ENCODE peak calls at places on chromosomes 4 and X, in six cellular contexts. One of them, this sample, is unnamed.

GRCh38 chr4:28209371-28209924 is 1348.8 kb downstream of the STIM2 start:
- DNase-seq in ascending aorta: no peak
- DNase-seq in NB4: no peak
- DNase-seq in dorsolateral prefrontal cortex: no peak
- DNase-seq in suprapubic skin: no peak
- DNase-seq in PC-3: no peak
- DNase-seq in this sample: no peak

GRCh38 chrX:110847334-110847733 is 51.7 kb upstream of the CHRDL1 start:
- DNase-seq in ascending aorta: no peak
- DNase-seq in NB4: peak; percentile 58
- DNase-seq in dorsolateral prefrontal cortex: no peak
- DNase-seq in suprapubic skin: no peak
- DNase-seq in PC-3: peak; percentile 78
- DNase-seq in this sample: peak; percentile 26

GRCh38 chr4:101191302-101192098 is 155.8 kb downstream of the PPP3CA start:
- DNase-seq in ascending aorta: peak; percentile 87
- DNase-seq in NB4: no peak
- DNase-seq in dorsolateral prefrontal cortex: peak; percentile 46
- DNase-seq in suprapubic skin: no peak
- DNase-seq in PC-3: no peak
- DNase-seq in this sample: peak; percentile 98

GRCh38 chrX:102712216-102712966 is at the start of gene GPRASP2:
- DNase-seq in ascending aorta: peak; percentile 67
- DNase-seq in NB4: no peak
- DNase-seq in dorsolateral prefrontal cortex: no peak
- DNase-seq in suprapubic skin: no peak
- DNase-seq in PC-3: peak; percentile 46
- DNase-seq in this sample: no peak

GRCh38 chrX:45623266-45623665 is 422.6 kb upstream of the DIPK2B start:
- DNase-seq in ascending aorta: no peak
- DNase-seq in NB4: no peak
- DNase-seq in dorsolateral prefrontal cortex: no peak
- DNase-seq in suprapubic skin: no peak
- DNase-seq in PC-3: peak; percentile 67
- DNase-seq in this sample: peak; percentile 43

GRCh38 chr4:34261799-34262314 is 1982.5 kb downstream of the ARAP2 start:
- DNase-seq in ascending aorta: no peak
- DNase-seq in NB4: no peak
- DNase-seq in dorsolateral prefrontal cortex: no peak
- DNase-seq in suprapubic skin: no peak
- DNase-seq in PC-3: peak; percentile 12
- DNase-seq in this sample: no peak

GRCh38 chr4:147678796-147679549 is 5.0 kb downstream of the PRMT9 start:
- DNase-seq in ascending aorta: no peak
- DNase-seq in NB4: no peak
- DNase-seq in dorsolateral prefrontal cortex: no peak
- DNase-seq in suprapubic skin: no peak
- DNase-seq in PC-3: peak; percentile 7
- DNase-seq in this sample: no peak

GRCh38 chr4:72886602-72887001 is 182.9 kb downstream of the COX18 start:
- DNase-seq in ascending aorta: no peak
- DNase-seq in NB4: peak; percentile 3
- DNase-seq in dorsolateral prefrontal cortex: no peak
- DNase-seq in suprapubic skin: no peak
- DNase-seq in PC-3: peak; percentile 50
- DNase-seq in this sample: no peak

GRCh38 chr4:87211249-87211952 is 9.0 kb downstream of the KLHL8 start:
- DNase-seq in ascending aorta: no peak
- DNase-seq in NB4: no peak
- DNase-seq in dorsolateral prefrontal cortex: no peak
- DNase-seq in suprapubic skin: no peak
- DNase-seq in PC-3: no peak
- DNase-seq in this sample: no peak

GRCh38 chrX:39888730-39889129 is 209.0 kb downstream of the BCOR start:
- DNase-seq in ascending aorta: no peak
- DNase-seq in NB4: no peak
- DNase-seq in dorsolateral prefrontal cortex: no peak
- DNase-seq in suprapubic skin: no peak
- DNase-seq in PC-3: no peak
- DNase-seq in this sample: no peak

GRCh38 chrX:17527932-17528331 is 152.9 kb downstream of the NHS start:
- DNase-seq in ascending aorta: no peak
- DNase-seq in NB4: peak; percentile 90
- DNase-seq in dorsolateral prefrontal cortex: no peak
- DNase-seq in suprapubic skin: no peak
- DNase-seq in PC-3: no peak
- DNase-seq in this sample: no peak

GRCh38 chr4:54855221-54855854 is 197.6 kb downstream of the KIT start:
- DNase-seq in ascending aorta: no peak
- DNase-seq in NB4: no peak
- DNase-seq in dorsolateral prefrontal cortex: no peak
- DNase-seq in suprapubic skin: no peak
- DNase-seq in PC-3: no peak
- DNase-seq in this sample: no peak

GRCh38 chrX:45747905-45748304 is 547.2 kb upstream of the DIPK2B start:
- DNase-seq in ascending aorta: no peak
- DNase-seq in NB4: no peak
- DNase-seq in dorsolateral prefrontal cortex: no peak
- DNase-seq in suprapubic skin: no peak
- DNase-seq in PC-3: peak; percentile 7
- DNase-seq in this sample: no peak

GRCh38 chr4:2626231-2626630 is 89.8 kb downstream of the FAM193A start:
- DNase-seq in ascending aorta: no peak
- DNase-seq in NB4: no peak
- DNase-seq in dorsolateral prefrontal cortex: no peak
- DNase-seq in suprapubic skin: no peak
- DNase-seq in PC-3: no peak
- DNase-seq in this sample: no peak

GRCh38 chr4:2624782-2625548 is 88.5 kb downstream of the FAM193A start:
- DNase-seq in ascending aorta: no peak
- DNase-seq in NB4: no peak
- DNase-seq in dorsolateral prefrontal cortex: no peak
- DNase-seq in suprapubic skin: no peak
- DNase-seq in PC-3: no peak
- DNase-seq in this sample: no peak

GRCh38 chr4:2634014-2634413 is 97.6 kb downstream of the FAM193A start:
- DNase-seq in ascending aorta: peak; percentile 33
- DNase-seq in NB4: no peak
- DNase-seq in dorsolateral prefrontal cortex: peak; percentile 15
- DNase-seq in suprapubic skin: peak; percentile 34
- DNase-seq in PC-3: no peak
- DNase-seq in this sample: no peak

GRCh38 chr4:2636331-2636730 is 99.9 kb downstream of the FAM193A start:
- DNase-seq in ascending aorta: peak; percentile 7
- DNase-seq in NB4: no peak
- DNase-seq in dorsolateral prefrontal cortex: peak; percentile 5
- DNase-seq in suprapubic skin: no peak
- DNase-seq in PC-3: peak; percentile 49
- DNase-seq in this sample: no peak

GRCh38 chr4:2630556-2631273 is 94.3 kb downstream of the FAM193A start:
- DNase-seq in ascending aorta: peak; percentile 25
- DNase-seq in NB4: peak; percentile 33
- DNase-seq in dorsolateral prefrontal cortex: no peak
- DNase-seq in suprapubic skin: peak; percentile 53
- DNase-seq in PC-3: no peak
- DNase-seq in this sample: no peak
- TF ChIP-seq CTCF in ascending aorta: no peak
- TF ChIP-seq CTCF in NB4: no peak
- TF ChIP-seq CTCF in dorsolateral prefrontal cortex: no peak
- TF ChIP-seq CTCF in suprapubic skin: no peak
- TF ChIP-seq CTCF in PC-3: no peak
- TF ChIP-seq CTCF in this sample: peak; percentile 15

GRCh38 chr4:15684498-15684897 is 2.9 kb downstream of the FAM200B start:
- DNase-seq in ascending aorta: no peak
- DNase-seq in NB4: no peak
- DNase-seq in dorsolateral prefrontal cortex: no peak
- DNase-seq in suprapubic skin: no peak
- DNase-seq in PC-3: no peak
- DNase-seq in this sample: no peak
- H3K4me3 ChIP-seq in ascending aorta: no peak overlapping the region
- H3K4me3 ChIP-seq in NB4: no peak overlapping the region
- H3K4me3 ChIP-seq in dorsolateral prefrontal cortex: no peak overlapping the region
- H3K4me3 ChIP-seq in suprapubic skin: no peak overlapping the region
- H3K4me3 ChIP-seq in PC-3: no peak overlapping the region
- H3K4me3 ChIP-seq in this sample: no peak overlapping the region

DNA sequence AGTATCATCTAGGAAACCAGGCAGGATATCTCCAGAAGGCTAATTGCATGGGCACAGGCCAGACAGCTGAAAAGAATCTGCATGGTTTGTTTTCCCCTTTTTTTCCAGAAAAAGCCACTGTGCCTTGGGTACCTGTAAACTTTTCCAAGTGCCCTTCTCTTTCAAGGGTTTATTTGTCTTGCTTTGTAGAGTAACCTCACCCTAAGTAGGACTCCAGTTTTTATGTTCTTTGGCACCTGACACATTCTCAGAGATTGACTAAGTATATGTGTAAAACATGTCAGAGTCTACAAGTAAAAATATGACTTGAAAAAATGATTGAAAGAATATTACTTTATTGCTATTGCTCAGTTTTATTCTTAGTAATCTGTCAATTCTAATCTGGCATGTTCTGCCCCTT is 70.7 kb upstream of the TEX13C start:
- DNase-seq in ascending aorta: no peak
- DNase-seq in NB4: no peak
- DNase-seq in dorsolateral prefrontal cortex: no peak
- DNase-seq in suprapubic skin: no peak
- DNase-seq in PC-3: no peak
- DNase-seq in this sample: peak; percentile 6
- TF ChIP-seq CTCF in ascending aorta: no peak
- TF ChIP-seq CTCF in NB4: no peak
- TF ChIP-seq CTCF in dorsolateral prefrontal cortex: no peak
- TF ChIP-seq CTCF in suprapubic skin: no peak
- TF ChIP-seq CTCF in PC-3: no peak
- TF ChIP-seq CTCF in this sample: no peak

GRCh38 chr4:79964715-79965345 is 108.2 kb downstream of the ANTXR2 start:
- DNase-seq in ascending aorta: no peak
- DNase-seq in NB4: no peak
- DNase-seq in dorsolateral prefrontal cortex: no peak
- DNase-seq in suprapubic skin: no peak
- DNase-seq in PC-3: no peak
- DNase-seq in this sample: no peak
- H3K4me3 ChIP-seq in ascending aorta: no peak overlapping the region
- H3K4me3 ChIP-seq in NB4: no peak overlapping the region
- H3K4me3 ChIP-seq in dorsolateral prefrontal cortex: no peak overlapping the region
- H3K4me3 ChIP-seq in suprapubic skin: peak overlapping the region; percentile 17
- H3K4me3 ChIP-seq in PC-3: no peak overlapping the region
- H3K4me3 ChIP-seq in this sample: no peak overlapping the region

GRCh38 chr4:10066206-10066605 is 44.9 kb upstream of the SLC2A9 start:
- DNase-seq in ascending aorta: no peak
- DNase-seq in NB4: no peak
- DNase-seq in dorsolateral prefrontal cortex: no peak
- DNase-seq in suprapubic skin: no peak
- DNase-seq in PC-3: no peak
- DNase-seq in this sample: no peak

GRCh38 chr4:10066704-10067651 is 45.7 kb upstream of the SLC2A9 start:
- DNase-seq in ascending aorta: no peak
- DNase-seq in NB4: no peak
- DNase-seq in dorsolateral prefrontal cortex: no peak
- DNase-seq in suprapubic skin: no peak
- DNase-seq in PC-3: no peak
- DNase-seq in this sample: no peak

GRCh38 chr4:10058371-10058770 is 37.1 kb upstream of the SLC2A9 start:
- DNase-seq in ascending aorta: no peak
- DNase-seq in NB4: no peak
- DNase-seq in dorsolateral prefrontal cortex: no peak
- DNase-seq in suprapubic skin: no peak
- DNase-seq in PC-3: no peak
- DNase-seq in this sample: no peak

GRCh38 chr4:10061650-10062415 is 40.5 kb upstream of the SLC2A9 start:
- DNase-seq in ascending aorta: no peak
- DNase-seq in NB4: no peak
- DNase-seq in dorsolateral prefrontal cortex: no peak
- DNase-seq in suprapubic skin: no peak
- DNase-seq in PC-3: peak; percentile 67
- DNase-seq in this sample: no peak

DNA sequence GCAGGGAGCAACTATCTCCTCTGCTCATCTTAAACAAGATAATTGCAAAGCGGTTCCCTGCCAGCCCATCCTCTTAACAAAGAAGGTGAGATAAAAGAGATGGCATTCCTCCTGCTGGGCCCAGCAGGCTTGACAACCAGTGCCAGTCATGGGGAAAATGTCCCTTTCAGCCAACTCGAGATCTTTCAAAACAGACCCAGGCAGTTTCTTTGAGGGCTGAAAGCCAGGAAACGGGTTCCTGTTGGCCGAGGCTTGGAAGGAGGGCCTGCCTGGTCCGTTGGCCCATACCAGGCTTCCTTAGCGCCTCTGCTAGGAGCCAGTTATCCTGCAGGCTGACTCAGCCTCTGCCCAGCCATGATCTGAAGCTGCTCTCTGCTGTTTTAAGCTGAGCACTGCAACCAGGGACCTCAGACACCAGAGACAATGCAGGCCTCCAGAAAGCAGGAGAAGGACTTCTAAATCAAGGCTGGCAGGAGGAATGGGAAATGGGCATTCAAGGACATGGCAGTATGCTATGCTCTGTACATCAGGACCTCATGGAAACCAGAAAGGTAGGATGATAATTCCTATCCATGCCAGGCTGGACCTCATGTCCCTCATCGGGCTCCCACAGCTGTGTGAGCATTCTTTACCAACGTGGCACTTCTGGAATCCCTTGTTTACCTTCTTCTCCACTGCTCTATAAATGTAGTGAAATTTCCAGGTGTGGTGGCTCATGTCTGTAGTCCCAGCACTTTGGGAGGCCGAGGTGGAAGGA is 42.4 kb upstream of the SLC2A9 start:
- DNase-seq in ascending aorta: peak; percentile 90
- DNase-seq in NB4: peak; percentile 51
- DNase-seq in dorsolateral prefrontal cortex: peak; percentile 78
- DNase-seq in suprapubic skin: no peak
- DNase-seq in PC-3: peak; percentile 44
- DNase-seq in this sample: peak; percentile 76
- TF ChIP-seq CTCF in ascending aorta: peak; percentile 66
- TF ChIP-seq CTCF in NB4: peak; percentile 27
- TF ChIP-seq CTCF in dorsolateral prefrontal cortex: peak; percentile 78
- TF ChIP-seq CTCF in suprapubic skin: peak; percentile 78
- TF ChIP-seq CTCF in PC-3: peak; percentile 56
- TF ChIP-seq CTCF in this sample: peak; percentile 86

GRCh38 chrX:108399427-108400165 is 38.6 kb downstream of the COL4A6 start:
- DNase-seq in ascending aorta: no peak
- DNase-seq in NB4: no peak
- DNase-seq in dorsolateral prefrontal cortex: no peak
- DNase-seq in suprapubic skin: no peak
- DNase-seq in PC-3: peak; percentile 92
- DNase-seq in this sample: peak; percentile 23

GRCh38 chrX:108397627-108398392 is 40.4 kb downstream of the COL4A6 start:
- DNase-seq in ascending aorta: no peak
- DNase-seq in NB4: no peak
- DNase-seq in dorsolateral prefrontal cortex: no peak
- DNase-seq in suprapubic skin: no peak
- DNase-seq in PC-3: peak; percentile 89
- DNase-seq in this sample: no peak

GRCh38 chrX:108396986-108397385 is 41.2 kb downstream of the COL4A6 start:
- DNase-seq in ascending aorta: no peak
- DNase-seq in NB4: no peak
- DNase-seq in dorsolateral prefrontal cortex: no peak
- DNase-seq in suprapubic skin: no peak
- DNase-seq in PC-3: no peak
- DNase-seq in this sample: no peak

GRCh38 chrX:108396188-108396885 is 41.9 kb downstream of the COL4A6 start:
- DNase-seq in ascending aorta: no peak
- DNase-seq in NB4: no peak
- DNase-seq in dorsolateral prefrontal cortex: no peak
- DNase-seq in suprapubic skin: no peak
- DNase-seq in PC-3: peak; percentile 68
- DNase-seq in this sample: no peak
- H3K4me3 ChIP-seq in ascending aorta: no peak overlapping the region
- H3K4me3 ChIP-seq in NB4: no peak overlapping the region
- H3K4me3 ChIP-seq in dorsolateral prefrontal cortex: no peak overlapping the region
- H3K4me3 ChIP-seq in suprapubic skin: no peak overlapping the region
- H3K4me3 ChIP-seq in PC-3: peak overlapping the region; percentile 53
- H3K4me3 ChIP-seq in this sample: no peak overlapping the region